ENCODE peak calls at places on chromosomes 16 and 17, in nine cellular contexts. G is sigmoid colon, O is SK-N-SH, L is stomach, X is A549, Z is K562, W is H1, Y is tibial nerve, T is transverse colon. H is an unnamed sample.

GRCh38 chr16:84332975-84333684 is 35.2 kb upstream of the ATP2C2 start:
- DNase-seq in G (peak; percentile 39), O (no peak), L (peak; percentile 75), X (no peak), Z (no peak), W (no peak), Y (no peak), T (peak; percentile 84), H (no peak)

GRCh38 chr16:11121909-11122692 is 133.9 kb downstream of the SOCS1 start:
- DNase-seq in G (no peak), O (peak; percentile 67), L (no peak), X (no peak), Z (no peak), W (no peak), Y (no peak), T (no peak), H (no peak)

GRCh38 chr17:58344791-58345157 is 7.2 kb downstream of the SUPT4H1 start:
- DNase-seq in G (no peak), O (no peak), L (no peak), X (no peak), Z (no peak), W (no peak), Y (no peak), T (no peak), H (no peak)

GRCh38 chr16:66930189-66930588 is 4.0 kb downstream of the CIAO2B start:
- DNase-seq in G (no peak), O (no peak), L (peak; percentile 55), X (no peak), Z (peak; percentile 50), W (no peak), Y (no peak), T (peak; percentile 35), H (no peak)

GRCh38 chr16:85835227-85835751 is 35.8 kb downstream of the COX4I1 start:
- DNase-seq in G (no peak), O (no peak), L (no peak), X (no peak), Z (no peak), W (no peak), Y (no peak), T (no peak), H (no peak)

GRCh38 chr17:7573324-7574080 is 5.9 kb upstream of the CD68 start:
- DNase-seq in G (peak; percentile 97), O (peak; percentile 94), L (peak; percentile 86), X (peak; percentile 91), Z (peak; percentile 88), W (no peak), Y (peak; percentile 80), T (peak; percentile 91), H (peak; percentile 92)

GRCh38 chr16:12719972-12720371 is 83.7 kb downstream of the CPPED1 start:
- DNase-seq in G (no peak), O (no peak), L (no peak), X (no peak), Z (no peak), W (no peak), Y (no peak), T (no peak), H (no peak)

GRCh38 chr17:42403150-42403549 is 14.9 kb upstream of the STAT3 start:
- DNase-seq in G (no peak), O (peak; percentile 58), L (peak; percentile 28), X (no peak), Z (peak; percentile 55), W (no peak), Y (no peak), T (peak; percentile 38), H (no peak)

GRCh38 chr17:52721932-52722331 is 563.4 kb upstream of the CA10 start:
- DNase-seq in G (no peak), O (no peak), L (no peak), X (no peak), Z (no peak), W (no peak), Y (no peak), T (no peak), H (no peak)

GRCh38 chr16:3012828-3013420 is at the start of gene CLDN9:
- DNase-seq in G (no peak), O (no peak), L (peak; percentile 61), X (no peak), Z (no peak), W (no peak), Y (no peak), T (peak; percentile 63), H (no peak)

GRCh38 chr17:77723071-77723908 is 235.2 kb upstream of the TNRC6C start:
- DNase-seq in G (no peak), O (no peak), L (no peak), X (no peak), Z (no peak), W (no peak), Y (no peak), T (no peak), H (no peak)

GRCh38 chr16:88533945-88534641 is 36.1 kb upstream of the ZC3H18 start:
- DNase-seq in G (peak; percentile 86), O (peak; percentile 78), L (peak; percentile 59), X (peak; percentile 76), Z (no peak), W (peak; percentile 17), Y (peak; percentile 66), T (peak; percentile 84), H (peak; percentile 90)

GRCh38 chr16:11835891-11836652 is 15.3 kb downstream of the RSL1D1 start:
- DNase-seq in G (no peak), O (no peak), L (no peak), X (no peak), Z (no peak), W (no peak), Y (no peak), T (no peak), H (no peak)

GRCh38 chr17:60047590-60047989 is 31.1 kb downstream of the HEATR6 start:
- DNase-seq in G (no peak), O (no peak), L (no peak), X (no peak), Z (no peak), W (no peak), Y (no peak), T (no peak), H (no peak)

GRCh38 chr17:57750930-57751329 is 5.8 kb upstream of the CCDC182 start:
- DNase-seq in G (no peak), O (no peak), L (no peak), X (no peak), Z (no peak), W (no peak), Y (no peak), T (no peak), H (peak; percentile 44)

GRCh38 chr16:47612711-47613110 is 151.6 kb downstream of the PHKB start:
- DNase-seq in G (no peak), O (no peak), L (no peak), X (no peak), Z (no peak), W (no peak), Y (no peak), T (no peak), H (no peak)

GRCh38 chr17:78736526-78737079 is 45.5 kb downstream of the CYTH1 start:
- DNase-seq in G (peak; percentile 80), O (no peak), L (peak; percentile 94), X (peak; percentile 89), Z (peak; percentile 53), W (no peak), Y (peak; percentile 49), T (peak; percentile 94), H (no peak)

GRCh38 chr17:16504974-16505373 is 13.0 kb upstream of the LRRC75A start:
- DNase-seq in G (no peak), O (no peak), L (no peak), X (no peak), Z (no peak), W (no peak), Y (no peak), T (no peak), H (no peak)

GRCh38 chr16:35516551-35516950 is 2057.1 kb downstream of the TP53TG3F start:
- DNase-seq in G (no peak), O (no peak), L (no peak), X (no peak), Z (no peak), W (no peak), Y (no peak), T (no peak), H (no peak)
- H3K9me3 ChIP-seq in G (peaks cover 18% of the 10 kb centered on the region), O (no peaks in the 10 kb centered on the region), L (no peaks in the 10 kb centered on the region), X (no peaks in the 10 kb centered on the region), Z (no peaks in the 10 kb centered on the region), W (peaks cover 78% of the 10 kb centered on the region), Y (no peaks in the 10 kb centered on the region), T (peaks cover 16% of the 10 kb centered on the region), H (no peaks in the 10 kb centered on the region)

GRCh38 chr17:1000597-1001490 is 3.9 kb downstream of the TIMM22 start:
- DNase-seq in G (no peak), O (no peak), L (peak; percentile 63), X (no peak), Z (no peak), W (no peak), Y (no peak), T (no peak), H (no peak)

GRCh38 chr17:1001640-1002411 is 4.9 kb downstream of the TIMM22 start:
- DNase-seq in G (no peak), O (no peak), L (no peak), X (no peak), Z (no peak), W (no peak), Y (peak; percentile 43), T (no peak), H (no peak)

GRCh38 chr17:1002771-1003555 is 6.0 kb downstream of the TIMM22 start:
- DNase-seq in G (no peak), O (no peak), L (no peak), X (no peak), Z (no peak), W (no peak), Y (no peak), T (no peak), H (no peak)

GRCh38 chr17:1003633-1003971 is 6.7 kb downstream of the TIMM22 start:
- DNase-seq in G (no peak), O (no peak), L (no peak), X (no peak), Z (no peak), W (no peak), Y (no peak), T (no peak), H (no peak)

GRCh38 chr17:1002412-1002753 is 5.5 kb downstream of the TIMM22 start:
- DNase-seq in G (no peak), O (no peak), L (no peak), X (no peak), Z (no peak), W (no peak), Y (no peak), T (no peak), H (no peak)
- H3K27ac ChIP-seq in G (peak overlapping the region; percentile 52), O (peak overlapping the region; percentile 84), L (peak overlapping the region; percentile 86), X (no peak overlapping the region), Z (no peak overlapping the region), W (no peak overlapping the region), Y (peak overlapping the region; percentile 82), T (peak overlapping the region; percentile 84), H (no peak overlapping the region)

GRCh38 chr17:49749730-49750129 is 14.2 kb downstream of the FAM117A start:
- DNase-seq in G (no peak), O (no peak), L (no peak), X (no peak), Z (no peak), W (no peak), Y (no peak), T (no peak), H (no peak)
- TF ChIP-seq EP300 in G (no peak), O (no peak), L (no peak), X (no peak), Z (no peak), W (no peak), Y (no peak), T (no peak), H (no peak)

DNA sequence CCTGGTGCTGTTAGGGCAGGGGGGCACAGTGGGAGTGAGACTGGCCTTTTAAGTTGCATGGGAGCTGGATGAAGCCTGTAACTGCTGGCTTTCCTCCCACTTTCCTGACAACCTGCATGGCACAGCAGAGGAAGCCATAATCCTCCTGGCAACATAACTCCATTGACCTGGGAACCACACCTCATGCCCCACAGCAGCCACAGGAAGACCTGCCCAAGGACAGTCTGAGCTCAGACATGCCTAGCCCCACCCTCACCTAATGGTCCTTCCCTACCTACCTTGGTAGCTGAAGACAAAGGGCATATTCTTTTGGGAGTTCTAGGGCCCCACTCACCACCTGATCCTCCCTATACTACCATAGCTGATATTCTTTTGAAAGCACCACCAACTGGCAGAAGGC is 482.2 kb upstream of the TOM1L1 start:
- DNase-seq in G (no peak), O (no peak), L (no peak), X (no peak), Z (no peak), W (no peak), Y (no peak), T (no peak), H (no peak)
- H3K9me3 ChIP-seq in G (no peaks in the 10 kb centered on the region), O (no peaks in the 10 kb centered on the region), L (no peaks in the 10 kb centered on the region), X (no peaks in the 10 kb centered on the region), Z (no peaks in the 10 kb centered on the region), W (peaks cover 3% of the 10 kb centered on the region), Y (no peaks in the 10 kb centered on the region), T (no peaks in the 10 kb centered on the region), H (no peaks in the 10 kb centered on the region)

H was measured in ovary.